ENCODE peak calls at places on chromosomes 13 and 19, in four cellular contexts. I, A, F and D are unnamed samples. For H3K4me1, the result is how much of the 10 kb centered on the place peaks cover.

GRCh38 chr13:99119686-99120085 is 81.0 kb upstream of the UBAC2 start:
- DNase-seq in I (no peak), A (no peak), F (peak), D (no peak)

GRCh38 chr19:51784922-51785690 is 9.9 kb upstream of the FPR3 start:
- DNase-seq in I (peak), A (peak), F (no peak), D (no peak)

GRCh38 chr13:51346397-51346796 is 6.9 kb downstream of the SERPINE3 start:
- DNase-seq in I (no peak), A (no peak), F (no peak), D (no peak)

GRCh38 chr13:53250272-53250875 is 221.8 kb downstream of the OLFM4 start:
- DNase-seq in I (no peak), A (peak), F (peak), D (peak)

GRCh38 chr13:76825415-76825814 is 60.8 kb downstream of the KCTD12 start:
- DNase-seq in I (no peak), A (no peak), F (no peak), D (no peak)

GRCh38 chr19:43765109-43765876 is 10.5 kb upstream of the SMG9 start:
- DNase-seq in I (no peak), A (peak), F (peak), D (peak)

GRCh38 chr13:59715591-59715990 is 448.1 kb downstream of the DIAPH3 start:
- DNase-seq in I (no peak), A (no peak), F (no peak), D (no peak)

GRCh38 chr13:38262211-38262610 is 87.4 kb upstream of the UFM1 start:
- DNase-seq in I (no peak), A (no peak), F (no peak), D (no peak)

GRCh38 chr19:13849277-13849676 is 27.7 kb upstream of the NANOS3 start:
- DNase-seq in I (no peak), A (no peak), F (no peak), D (no peak)

GRCh38 chr19:13621413-13621812 is 115.1 kb upstream of the CACNA1A start:
- DNase-seq in I (no peak), A (no peak), F (peak), D (no peak)

GRCh38 chr19:1295169-1296012 is 9.7 kb downstream of the EFNA2 start:
- DNase-seq in I (no peak), A (peak), F (no peak), D (no peak)

GRCh38 chr13:25691654-25692053 is 319.9 kb downstream of the ATP8A2 start:
- DNase-seq in I (no peak), A (no peak), F (no peak), D (no peak)

GRCh38 chr13:93727301-93728141 is 500.9 kb downstream of the GPC6 start:
- DNase-seq in I (no peak), A (no peak), F (no peak), D (no peak)

GRCh38 chr19:10891360-10892108 is 20.2 kb downstream of the CARM1 start:
- DNase-seq in I (peak), A (peak), F (no peak), D (no peak)

GRCh38 chr13:102848956-102849355 is 3.1 kb downstream of the ERCC5 start:
- DNase-seq in I (no peak), A (no peak), F (no peak), D (no peak)

GRCh38 chr13:27833206-27833605 is 40.9 kb downstream of the GSX1 start:
- DNase-seq in I (no peak), A (no peak), F (no peak), D (no peak)

GRCh38 chr13:67275351-67275989 is 45.3 kb upstream of the PCDH9 start:
- DNase-seq in I (no peak), A (no peak), F (no peak), D (no peak)

GRCh38 chr13:77042566-77043177 is 15.7 kb upstream of the FBXL3 start:
- DNase-seq in I (no peak), A (no peak), F (no peak), D (no peak)

GRCh38 chr13:101612736-101613135 is 160.3 kb downstream of the ITGBL1 start:
- DNase-seq in I (no peak), A (no peak), F (no peak), D (no peak)

GRCh38 chr13:113152894-113153809 is 5.3 kb upstream of the PROZ start:
- DNase-seq in I (peak), A (peak), F (peak), D (no peak)

GRCh38 chr19:46392252-46392801 is 21.0 kb downstream of the CCDC8 start:
- DNase-seq in I (no peak), A (peak), F (no peak), D (no peak)

GRCh38 chr19:40465025-40465780 is at the start of gene BLVRB:
- DNase-seq in I (no peak), A (no peak), F (peak), D (no peak)

GRCh38 chr19:45163751-45164150 is 3.0 kb upstream of the NKPD1 start:
- DNase-seq in I (no peak), A (no peak), F (no peak), D (no peak)

GRCh38 chr13:45142440-45143345 is 22.4 kb downstream of the GTF2F2 start:
- DNase-seq in I (no peak), A (no peak), F (no peak), D (peak)

GRCh38 chr13:28532226-28533048 is 37.5 kb upstream of the FLT1 start:
- DNase-seq in I (no peak), A (peak), F (no peak), D (peak)

GRCh38 chr19:13692096-13692495 is 72.2 kb upstream of the MRI1 start:
- DNase-seq in I (no peak), A (no peak), F (no peak), D (no peak)

GRCh38 chr13:45373116-45373606 is 32.2 kb upstream of the TPT1 start:
- DNase-seq in I (no peak), A (no peak), F (no peak), D (no peak)

GRCh38 chr13:112592647-112593046 is 4.7 kb upstream of the TUBGCP3 start:
- DNase-seq in I (no peak), A (peak), F (no peak), D (no peak)

GRCh38 chr19:34235425-34235940 is 18.9 kb upstream of the GARRE1 start:
- DNase-seq in I (no peak), A (no peak), F (no peak), D (no peak)

GRCh38 chr13:51818771-51819511 is 15.0 kb upstream of the DHRS12 start:
- DNase-seq in I (peak), A (no peak), F (no peak), D (no peak)

GRCh38 chr13:29999492-30000372 is 149.3 kb upstream of the UBL3 start:
- DNase-seq in I (no peak), A (no peak), F (no peak), D (no peak)

GRCh38 chr19:12544401-12544876 is 6.8 kb downstream of the ZNF564 start:
- DNase-seq in I (no peak), A (no peak), F (no peak), D (peak)

GRCh38 chr13:84037937-84038464 is 155.7 kb upstream of the SLITRK1 start:
- DNase-seq in I (no peak), A (no peak), F (no peak), D (no peak)

GRCh38 chr13:102830646-102831045 is 15.2 kb upstream of the ERCC5 start:
- DNase-seq in I (no peak), A (peak), F (no peak), D (no peak)

GRCh38 chr13:21010621-21011020 is 50.8 kb downstream of the LATS2 start:
- DNase-seq in I (no peak), A (no peak), F (peak), D (no peak)

DNA sequence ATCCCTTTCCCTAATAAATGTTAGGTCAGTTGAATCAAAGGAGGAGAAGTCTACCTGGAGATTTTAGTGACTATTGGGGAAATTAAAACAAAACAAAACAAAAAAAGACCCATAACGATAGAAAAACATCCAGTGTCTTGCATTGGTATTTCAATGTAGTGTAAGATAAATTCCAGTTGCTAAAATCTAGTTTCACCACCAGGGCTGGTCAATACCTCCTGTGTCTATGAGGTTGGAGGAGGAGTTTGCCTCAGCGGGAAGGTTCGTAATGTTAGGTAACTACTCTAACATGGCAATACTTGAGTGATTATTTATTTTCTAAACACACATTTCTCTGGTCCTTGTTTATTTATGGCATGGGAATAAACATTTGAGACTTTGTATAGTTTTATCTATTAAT is 483.2 kb downstream of the FGF9 start:
- DNase-seq in I (no peak), A (no peak), F (no peak), D (no peak)
- TF ChIP-seq CTCF in I (no peak), A (no peak), F (no peak), D (no peak)

GRCh38 chr19:38362076-38362945 is 12.1 kb upstream of the PSMD8 start:
- DNase-seq in I (no peak), A (peak), F (peak), D (peak)
- TF ChIP-seq POLR2A in I (no peak), A (no peak), F (peak), D (no peak)

GRCh38 chr19:55193481-55193880 is 13.4 kb upstream of the SYT5 start:
- DNase-seq in I (no peak), A (no peak), F (no peak), D (no peak)

GRCh38 chr19:55188620-55189019 is 8.5 kb upstream of the SYT5 start:
- DNase-seq in I (no peak), A (no peak), F (no peak), D (no peak)

GRCh38 chr19:55186080-55186479 is 6.0 kb upstream of the SYT5 start:
- DNase-seq in I (no peak), A (no peak), F (no peak), D (no peak)

DNA sequence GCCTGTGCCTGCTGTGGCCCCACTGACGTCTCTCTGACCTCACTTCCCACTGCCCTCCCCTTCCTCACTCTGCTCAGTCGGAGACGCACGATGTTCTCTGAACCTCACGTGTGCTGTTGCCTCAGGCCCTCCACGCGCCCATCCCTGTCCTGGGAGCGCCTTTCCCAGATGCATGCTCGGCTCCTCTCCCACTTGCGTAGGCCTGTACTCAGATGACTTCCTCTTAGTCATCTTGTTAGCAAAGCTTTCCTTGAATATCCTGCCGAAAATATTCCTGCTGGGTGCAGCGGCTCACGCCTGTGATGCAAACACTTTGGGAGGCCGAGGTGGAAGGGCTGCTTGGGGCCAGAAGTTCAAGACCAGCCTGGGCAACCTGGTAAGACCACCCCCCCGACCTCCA is 9.3 kb upstream of the SYT5 start:
- DNase-seq in I (no peak), A (no peak), F (peak), D (peak)
- H3K4me1 ChIP-seq in I (under half), A (under half), F (under half), D (under half)

GRCh38 chr13:88068975-88069374 is 397.8 kb downstream of the SLITRK5 start:
- DNase-seq in I (no peak), A (peak), F (peak), D (no peak)
- TF ChIP-seq CTCF in I (no peak), A (no peak), F (no peak), D (no peak)